ENCODE peak calls at places on chromosomes 16 and 17, in four cellular contexts. Q, A, L and T are unnamed samples.

GRCh38 chr16:3193221-3194212 is 5.5 kb downstream of the OR1F1 start:
- DNase-seq in Q (no peak), A (no peak), L (no peak), T (no peak)

GRCh38 chr17:57957886-57958285 is 2.7 kb upstream of the CUEDC1 start:
- DNase-seq in Q (no peak), A (no peak), L (no peak), T (no peak)

GRCh38 chr16:3938471-3938842 is 57.9 kb upstream of the CREBBP start:
- DNase-seq in Q (no peak), A (no peak), L (no peak), T (no peak)

GRCh38 chr16:86363836-86364618 is 146.3 kb upstream of the FOXF1 start:
- DNase-seq in Q (no peak), A (no peak), L (no peak), T (no peak)

GRCh38 chr17:41553176-41553575 is 18.7 kb downstream of the KRT9 start:
- DNase-seq in Q (no peak), A (no peak), L (no peak), T (no peak)

GRCh38 chr17:64328036-64328874 is 62.4 kb downstream of the PECAM1 start:
- DNase-seq in Q (no peak), A (no peak), L (no peak), T (no peak)

GRCh38 chr17:66791337-66791736 is 43.6 kb upstream of the CACNG5 start:
- DNase-seq in Q (no peak), A (no peak), L (no peak), T (no peak)

GRCh38 chr17:21199311-21199710 is 14.7 kb downstream of the TMEM11 start:
- DNase-seq in Q (peak), A (no peak), L (no peak), T (no peak)

GRCh38 chr17:61579961-61580360 is 11.1 kb downstream of the NACA2 start:
- DNase-seq in Q (no peak), A (no peak), L (no peak), T (no peak)

GRCh38 chr16:81964808-81965207 is 46.5 kb downstream of the SDR42E1 start:
- DNase-seq in Q (no peak), A (no peak), L (no peak), T (no peak)

GRCh38 chr16:8880839-8881510 is 1.2 kb upstream of the LITAFD start:
- DNase-seq in Q (no peak), A (no peak), L (no peak), T (no peak)

GRCh38 chr16:2980227-2981176 is at the start of gene PKMYT1:
- DNase-seq in Q (peak), A (no peak), L (peak), T (peak)

GRCh38 chr17:48610282-48611211 is at the start of gene HOXB7:
- DNase-seq in Q (peak), A (no peak), L (peak), T (no peak)

GRCh38 chr16:85465328-85466307 is 147.5 kb upstream of the GSE1 start:
- DNase-seq in Q (peak), A (no peak), L (peak), T (no peak)

GRCh38 chr17:27155866-27156265 is 138.0 kb upstream of the WSB1 start:
- DNase-seq in Q (no peak), A (no peak), L (no peak), T (no peak)

GRCh38 chr17:30790279-30790678 is 34.2 kb downstream of the CRLF3 start:
- DNase-seq in Q (no peak), A (no peak), L (no peak), T (no peak)

GRCh38 chr17:22459331-22459952 is 767.1 kb downstream of the KCNJ18 start:
- DNase-seq in Q (no peak), A (no peak), L (no peak), T (no peak)

GRCh38 chr17:82528484-82529265 is 9.1 kb downstream of the FOXK2 start:
- DNase-seq in Q (peak), A (no peak), L (peak), T (no peak)

GRCh38 chr17:30808785-30809286 is 15.7 kb downstream of the CRLF3 start:
- DNase-seq in Q (no peak), A (no peak), L (no peak), T (no peak)

GRCh38 chr16:318628-319027 is 33.9 kb downstream of the AXIN1 start:
- DNase-seq in Q (no peak), A (no peak), L (no peak), T (no peak)

GRCh38 chr16:69187387-69187890 is 475 bp downstream of the SNTB2 start:
- DNase-seq in Q (no peak), A (no peak), L (peak), T (no peak)

GRCh38 chr17:77393867-77394539 is 253.2 kb downstream of the SEC14L1 start:
- DNase-seq in Q (no peak), A (no peak), L (no peak), T (no peak)

GRCh38 chr16:25785361-25785760 is 93.6 kb downstream of the HS3ST4 start:
- DNase-seq in Q (no peak), A (no peak), L (no peak), T (no peak)

GRCh38 chr17:17537311-17538099 is 41.3 kb upstream of the RASD1 start:
- DNase-seq in Q (no peak), A (no peak), L (no peak), T (no peak)

GRCh38 chr16:53112015-53112414 is 57.2 kb downstream of the CHD9 start:
- DNase-seq in Q (no peak), A (no peak), L (no peak), T (no peak)

GRCh38 chr17:21094298-21094704 is 32.5 kb upstream of the DHRS7B start:
- DNase-seq in Q (no peak), A (no peak), L (peak), T (no peak)

GRCh38 chr17:31915456-31916100 is 14.1 kb upstream of the UTP6 start:
- DNase-seq in Q (no peak), A (no peak), L (no peak), T (no peak)